ENCODE peak calls at places on chromosomes 11 and 22, in four cellular contexts. E is stomach, Y is IMR-90, Z is left ventricle myocardium inferior. L is an unnamed sample. For H3K9me3, the result is how much of the 10 kb centered on the place peaks cover.

GRCh38 chr11:280762-281485 is 2.7 kb downstream of the NLRP6 start:
- DNase-seq in E (no peak), Y (no peak), Z (no peak), L (peak)

GRCh38 chr22:39212721-39213376 is 31.9 kb downstream of the PDGFB start:
- DNase-seq in E (no peak), Y (no peak), Z (no peak), L (no peak)

GRCh38 chr22:45344339-45344738 is 34.6 kb downstream of the FAM118A start:
- DNase-seq in E (no peak), Y (no peak), Z (no peak), L (no peak)

GRCh38 chr11:12890476-12890875 is 118.6 kb upstream of the RASSF10 start:
- DNase-seq in E (no peak), Y (peak), Z (no peak), L (no peak)

GRCh38 chr11:69791266-69791665 is 16.1 kb upstream of the FGF4 start:
- DNase-seq in E (no peak), Y (peak), Z (no peak), L (peak)

GRCh38 chr22:49934891-49935557 is 16.6 kb downstream of the CRELD2 start:
- DNase-seq in E (peak), Y (peak), Z (peak), L (peak)

GRCh38 chr11:131056036-131056435 is 139.8 kb upstream of the SNX19 start:
- DNase-seq in E (no peak), Y (no peak), Z (no peak), L (no peak)

GRCh38 chr11:10139656-10140055 is 154.4 kb downstream of the SBF2 start:
- DNase-seq in E (no peak), Y (peak), Z (no peak), L (no peak)

GRCh38 chr22:44737414-44738346 is 14.7 kb upstream of the ARHGAP8 start:
- DNase-seq in E (no peak), Y (no peak), Z (no peak), L (peak)

GRCh38 chr11:57087966-57088365 is 93.8 kb upstream of the LRRC55 start:
- DNase-seq in E (no peak), Y (no peak), Z (no peak), L (no peak)
- H3K4me3 ChIP-seq in E (no peak), Y (no peak), Z (no peak), L (no peak)

GRCh38 chr11:2641623-2642022 is 58.2 kb downstream of the KCNQ1OT1 start:
- DNase-seq in E (no peak), Y (no peak), Z (no peak), L (no peak)
- H3K9me3 ChIP-seq in E (under half), Y (under half), Z (half or more), L (under half)

GRCh38 chr11:83073248-83073647 is 1.6 kb upstream of the RAB30 start:
- DNase-seq in E (no peak), Y (no peak), Z (no peak), L (no peak)

GRCh38 chr11:83072689-83073242 is 1.1 kb upstream of the RAB30 start:
- DNase-seq in E (no peak), Y (no peak), Z (no peak), L (no peak)

GRCh38 chr11:83070878-83071640 is 638 bp downstream of the RAB30 start:
- DNase-seq in E (no peak), Y (peak), Z (peak), L (peak)

GRCh38 chr11:83071641-83072591 is at the start of gene RAB30:
- DNase-seq in E (peak), Y (peak), Z (peak), L (peak)

DNA sequence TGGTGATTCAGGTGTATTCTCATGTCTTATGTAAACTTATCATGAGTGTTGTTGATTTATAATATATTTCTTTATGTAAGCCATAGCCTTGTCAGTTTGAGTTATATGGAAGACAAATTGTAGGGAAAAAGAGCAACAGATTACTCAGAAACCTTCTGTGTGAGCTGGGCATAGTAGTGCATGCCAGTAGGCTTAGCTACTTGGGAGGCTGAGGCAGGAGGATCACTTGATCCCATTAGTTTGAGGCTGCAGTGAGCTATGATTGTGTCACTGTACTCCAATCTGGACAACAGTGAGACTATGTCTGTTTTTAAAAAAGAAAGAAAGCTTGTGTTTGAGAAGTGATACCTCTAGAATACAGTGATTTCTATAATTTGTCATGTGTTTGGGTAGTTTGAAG is 2.2 kb upstream of the RAB30 start:
- DNase-seq in E (no peak), Y (no peak), Z (no peak), L (no peak)
- H3K4me3 ChIP-seq in E (no peak), Y (no peak), Z (peak), L (no peak)

DNA sequence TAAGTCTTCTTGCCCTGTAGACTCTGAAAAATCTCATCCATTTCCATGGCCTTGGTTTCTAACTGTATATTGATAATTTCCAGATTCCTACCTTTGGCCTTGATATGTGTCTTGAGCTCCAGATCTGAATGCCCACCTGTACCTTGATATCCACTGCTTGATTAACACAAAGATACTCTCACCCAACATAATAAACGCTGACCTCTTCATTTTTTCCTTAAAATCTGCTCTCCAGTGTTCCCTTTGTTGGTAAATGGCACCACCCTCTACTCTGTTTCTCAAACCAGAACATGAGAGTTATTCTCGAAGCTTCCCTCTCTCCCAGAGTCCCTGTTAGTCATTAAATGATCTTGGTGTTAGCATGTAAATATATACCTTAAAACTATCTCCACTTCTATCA is 13.4 kb downstream of the TUG1 start:
- DNase-seq in E (no peak), Y (no peak), Z (no peak), L (no peak)
- H3K9me3 ChIP-seq in E (under half), Y (under half), Z (half or more), L (under half)

GRCh38 chr11:47396049-47396320 is 12.4 kb upstream of the SLC39A13 start:
- DNase-seq in E (no peak), Y (no peak), Z (no peak), L (no peak)

GRCh38 chr11:47394050-47394321 is 14.4 kb upstream of the SLC39A13 start:
- DNase-seq in E (no peak), Y (no peak), Z (no peak), L (peak)

GRCh38 chr11:47395225-47396048 is 13.0 kb upstream of the SLC39A13 start:
- DNase-seq in E (no peak), Y (no peak), Z (no peak), L (peak)

GRCh38 chr11:47393163-47394049 is 15.0 kb upstream of the SLC39A13 start:
- DNase-seq in E (no peak), Y (peak), Z (peak), L (peak)

DNA sequence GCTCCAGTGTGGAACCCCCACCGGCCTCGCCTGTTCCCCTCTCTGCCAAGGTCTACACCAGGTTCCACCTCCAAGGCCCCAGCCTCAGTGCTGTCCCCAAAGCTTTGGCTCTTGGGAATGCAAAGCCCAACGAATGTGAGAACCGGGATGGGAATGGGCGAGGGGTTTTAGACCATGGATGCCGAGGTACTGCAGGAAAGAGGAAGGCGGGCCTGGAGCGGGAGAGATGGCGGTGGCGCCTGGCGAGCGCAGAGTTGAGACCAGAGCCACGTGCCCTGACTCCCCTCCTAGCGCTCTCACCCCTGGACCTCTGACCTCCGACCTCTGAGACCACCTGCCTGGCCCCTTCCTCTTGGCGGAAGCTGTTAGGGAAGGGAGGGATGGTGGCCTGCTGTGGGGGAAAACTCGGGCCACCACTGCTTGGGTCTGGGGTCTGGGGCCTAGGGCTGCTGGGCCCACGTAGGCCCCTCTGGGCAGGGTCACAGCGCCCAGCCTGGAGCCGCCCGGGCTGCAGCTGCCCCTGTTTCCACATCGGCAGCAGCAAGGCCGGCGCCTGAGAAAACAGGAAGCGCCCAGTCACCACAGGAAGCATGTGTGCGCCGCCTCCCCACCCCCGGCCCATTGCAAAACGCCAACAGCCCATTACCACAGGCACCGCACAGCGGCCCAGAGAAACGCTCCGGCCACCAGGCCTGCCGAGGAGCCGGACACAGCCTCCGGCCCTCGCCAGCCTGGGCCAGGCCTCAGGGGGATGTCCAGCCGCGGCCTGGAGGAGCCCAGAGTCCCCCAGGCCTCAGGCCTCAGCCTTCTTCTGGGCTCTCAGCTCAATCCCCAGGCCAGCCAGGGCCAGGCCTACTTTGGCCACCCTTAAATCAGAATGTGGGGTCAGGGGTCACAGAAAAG is 13.8 kb upstream of the SLC39A13 start:
- DNase-seq in E (peak), Y (peak), Z (peak), L (peak)
- H3K4me3 ChIP-seq in E (no peak), Y (no peak), Z (peak), L (no peak)

GRCh38 chr11:102436546-102436945 is 16.0 kb downstream of the TMEM123 start:
- DNase-seq in E (no peak), Y (peak), Z (no peak), L (no peak)

GRCh38 chr11:102437026-102437425 is 15.5 kb downstream of the TMEM123 start:
- DNase-seq in E (no peak), Y (peak), Z (no peak), L (no peak)

GRCh38 chr11:102438311-102439062 is 14.1 kb downstream of the TMEM123 start:
- DNase-seq in E (peak), Y (no peak), Z (no peak), L (no peak)

GRCh38 chr11:102437727-102438126 is 14.8 kb downstream of the TMEM123 start:
- DNase-seq in E (no peak), Y (no peak), Z (no peak), L (no peak)

DNA sequence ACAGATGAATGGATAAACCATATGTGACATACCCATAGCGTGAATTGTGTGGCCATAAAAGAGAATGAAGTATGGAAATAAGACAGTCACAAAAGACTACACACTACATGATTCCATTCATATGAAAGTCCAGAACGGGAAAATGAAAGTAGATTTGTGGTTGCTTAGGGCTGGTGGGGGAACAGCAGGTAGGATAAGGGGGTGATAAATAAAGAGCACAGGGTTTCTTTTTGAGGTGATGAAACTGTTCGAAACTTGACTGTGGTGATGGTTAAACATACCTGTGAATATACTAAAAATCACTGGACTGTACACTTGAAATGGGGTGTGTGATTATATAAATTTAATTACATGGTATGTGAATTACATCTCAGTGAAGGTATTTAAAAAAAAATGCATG is 16.9 kb downstream of the TMEM123 start:
- DNase-seq in E (no peak), Y (no peak), Z (no peak), L (no peak)
- H3K9me3 ChIP-seq in E (under half), Y (under half), Z (under half), L (under half)

GRCh38 chr22:20580179-20580578 is 72.8 kb downstream of the MED15 start:
- DNase-seq in E (no peak), Y (no peak), Z (no peak), L (no peak)
- H3K4me3 ChIP-seq in E (no peak), Y (no peak), Z (no peak), L (no peak)

DNA sequence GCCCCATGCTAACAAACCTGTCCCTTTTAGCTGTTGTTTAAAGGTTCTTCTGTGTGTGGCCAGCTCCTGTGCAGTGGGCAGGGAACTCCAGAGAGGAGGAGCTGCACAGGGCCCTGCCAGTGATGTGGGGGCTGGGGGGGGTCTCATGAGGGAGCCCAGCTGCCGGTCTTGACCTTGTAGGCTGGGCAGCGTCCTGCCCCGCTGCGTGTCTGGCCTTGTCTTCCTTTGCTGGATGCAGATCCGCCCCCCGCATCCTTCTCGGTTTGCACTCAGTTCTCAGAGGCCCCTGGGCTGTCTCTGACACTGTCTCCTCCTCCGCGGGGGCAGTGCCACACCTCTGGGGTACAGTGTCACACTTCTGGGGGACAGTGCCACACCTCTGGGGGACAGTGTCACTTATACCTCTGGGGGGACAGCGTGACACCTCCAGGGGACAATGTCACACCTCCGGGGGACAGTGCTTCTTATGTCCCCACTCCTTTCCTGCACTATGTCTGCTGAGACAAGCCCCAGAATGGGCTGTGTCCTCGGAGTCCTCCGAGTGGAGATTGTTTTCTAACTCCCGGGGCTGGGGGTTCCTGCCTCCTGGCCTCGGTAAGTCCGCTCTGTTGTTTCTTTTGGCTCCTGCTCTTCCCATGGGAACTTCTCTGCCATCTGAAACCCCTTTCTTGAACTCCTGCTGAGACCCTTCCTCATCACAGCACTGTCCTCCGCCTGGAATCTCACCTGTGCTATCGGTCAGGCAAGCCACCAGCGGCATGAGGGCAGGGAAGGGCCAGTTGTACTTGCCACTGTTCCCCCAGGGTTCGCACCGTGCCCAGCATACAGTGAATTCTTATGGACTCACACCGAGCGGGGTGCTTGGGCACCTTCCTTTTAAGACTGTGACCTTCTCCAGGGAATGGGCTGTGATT is 788.3 kb downstream of the TBC1D22A start:
- DNase-seq in E (peak), Y (no peak), Z (no peak), L (no peak)
- H3K9me3 ChIP-seq in E (under half), Y (under half), Z (under half), L (under half)

L was measured in right cardiac atrium.